ENCODE peak calls at places on chromosomes 1 and 21, in seven cellular contexts. One of them, this sample, is unnamed.

GRCh38 chr1:178529364-178530036 is 16.6 kb downstream of the TEX35 start:
- DNase-seq in mesendoderm: peak; percentile 28
- DNase-seq in IMR-90: no peak
- DNase-seq in H9: peak; percentile 56
- DNase-seq in mesenchymal stem cell: no peak
- DNase-seq in H1: no peak
- DNase-seq in neuronal stem cell: no peak
- DNase-seq in this sample: peak; percentile 28

GRCh38 chr1:60765204-60765603 is 317.2 kb upstream of the NFIA start:
- DNase-seq in mesendoderm: peak; percentile 70
- DNase-seq in IMR-90: no peak
- DNase-seq in H9: peak; percentile 45
- DNase-seq in mesenchymal stem cell: no peak
- DNase-seq in H1: peak; percentile 7
- DNase-seq in neuronal stem cell: no peak
- DNase-seq in this sample: peak; percentile 69

GRCh38 chr1:248841702-248842395 is 3.8 kb downstream of the ZNF672 start:
- DNase-seq in mesendoderm: peak; percentile 68
- DNase-seq in IMR-90: peak; percentile 65
- DNase-seq in H9: peak; percentile 71
- DNase-seq in mesenchymal stem cell: peak; percentile 64
- DNase-seq in H1: no peak
- DNase-seq in neuronal stem cell: peak; percentile 26
- DNase-seq in this sample: no peak

GRCh38 chr1:10640079-10640578 is 156.3 kb downstream of the CASZ1 start:
- DNase-seq in mesendoderm: no peak
- DNase-seq in IMR-90: no peak
- DNase-seq in H9: no peak
- DNase-seq in mesenchymal stem cell: no peak
- DNase-seq in H1: no peak
- DNase-seq in neuronal stem cell: no peak
- DNase-seq in this sample: no peak

GRCh38 chr1:164382384-164382783 is 176.6 kb upstream of the PBX1 start:
- DNase-seq in mesendoderm: peak; percentile 41
- DNase-seq in IMR-90: no peak
- DNase-seq in H9: no peak
- DNase-seq in mesenchymal stem cell: no peak
- DNase-seq in H1: no peak
- DNase-seq in neuronal stem cell: no peak
- DNase-seq in this sample: no peak

GRCh38 chr1:23200885-23201284 is 16.4 kb downstream of the HTR1D start:
- DNase-seq in mesendoderm: peak; percentile 48
- DNase-seq in IMR-90: no peak
- DNase-seq in H9: no peak
- DNase-seq in mesenchymal stem cell: no peak
- DNase-seq in H1: no peak
- DNase-seq in neuronal stem cell: no peak
- DNase-seq in this sample: no peak

GRCh38 chr1:218874313-218874712 is 299.4 kb upstream of the LYPLAL1 start:
- DNase-seq in mesendoderm: no peak
- DNase-seq in IMR-90: peak; percentile 94
- DNase-seq in H9: no peak
- DNase-seq in mesenchymal stem cell: peak; percentile 85
- DNase-seq in H1: no peak
- DNase-seq in neuronal stem cell: no peak
- DNase-seq in this sample: peak; percentile 3

GRCh38 chr1:229848762-229849677 is 218.0 kb upstream of the GALNT2 start:
- DNase-seq in mesendoderm: peak; percentile 54
- DNase-seq in IMR-90: peak; percentile 26
- DNase-seq in H9: no peak
- DNase-seq in mesenchymal stem cell: peak; percentile 16
- DNase-seq in H1: no peak
- DNase-seq in neuronal stem cell: no peak
- DNase-seq in this sample: peak; percentile 12

GRCh38 chr21:43775795-43776430 is at the start of gene CSTB:
- DNase-seq in mesendoderm: peak; percentile 82
- DNase-seq in IMR-90: peak; percentile 38
- DNase-seq in H9: peak; percentile 88
- DNase-seq in mesenchymal stem cell: peak; percentile 71
- DNase-seq in H1: no peak
- DNase-seq in neuronal stem cell: no peak
- DNase-seq in this sample: peak; percentile 56

GRCh38 chr1:200453544-200453905 is 43.7 kb upstream of the ZNF281 start:
- DNase-seq in mesendoderm: no peak
- DNase-seq in IMR-90: no peak
- DNase-seq in H9: no peak
- DNase-seq in mesenchymal stem cell: no peak
- DNase-seq in H1: no peak
- DNase-seq in neuronal stem cell: no peak
- DNase-seq in this sample: no peak

GRCh38 chr21:37877171-37877570 is 39.1 kb downstream of the KCNJ6 start:
- DNase-seq in mesendoderm: no peak
- DNase-seq in IMR-90: peak; percentile 70
- DNase-seq in H9: no peak
- DNase-seq in mesenchymal stem cell: peak; percentile 74
- DNase-seq in H1: no peak
- DNase-seq in neuronal stem cell: no peak
- DNase-seq in this sample: peak; percentile 37

GRCh38 chr1:8193840-8194406 is 124.0 kb upstream of the SLC45A1 start:
- DNase-seq in mesendoderm: no peak
- DNase-seq in IMR-90: no peak
- DNase-seq in H9: no peak
- DNase-seq in mesenchymal stem cell: no peak
- DNase-seq in H1: no peak
- DNase-seq in neuronal stem cell: no peak
- DNase-seq in this sample: no peak

GRCh38 chr1:17184161-17184665 is 20.7 kb upstream of the PADI1 start:
- DNase-seq in mesendoderm: no peak
- DNase-seq in IMR-90: no peak
- DNase-seq in H9: no peak
- DNase-seq in mesenchymal stem cell: no peak
- DNase-seq in H1: no peak
- DNase-seq in neuronal stem cell: no peak
- DNase-seq in this sample: no peak

GRCh38 chr21:27464643-27465042 is 497.8 kb upstream of the ADAMTS5 start:
- DNase-seq in mesendoderm: no peak
- DNase-seq in IMR-90: no peak
- DNase-seq in H9: no peak
- DNase-seq in mesenchymal stem cell: no peak
- DNase-seq in H1: no peak
- DNase-seq in neuronal stem cell: no peak
- DNase-seq in this sample: no peak

GRCh38 chr1:46036894-46037596 is 95.4 kb downstream of the PIK3R3 start:
- DNase-seq in mesendoderm: peak; percentile 85
- DNase-seq in IMR-90: peak; percentile 77
- DNase-seq in H9: peak; percentile 88
- DNase-seq in mesenchymal stem cell: peak; percentile 79
- DNase-seq in H1: peak; percentile 76
- DNase-seq in neuronal stem cell: peak; percentile 74
- DNase-seq in this sample: peak; percentile 95

GRCh38 chr1:20141001-20141400 is 1.9 kb downstream of the PLA2G2F start:
- DNase-seq in mesendoderm: no peak
- DNase-seq in IMR-90: no peak
- DNase-seq in H9: peak; percentile 19
- DNase-seq in mesenchymal stem cell: no peak
- DNase-seq in H1: no peak
- DNase-seq in neuronal stem cell: no peak
- DNase-seq in this sample: no peak

GRCh38 chr1:163528710-163529348 is 207.1 kb downstream of the NUF2 start:
- DNase-seq in mesendoderm: peak; percentile 7
- DNase-seq in IMR-90: peak; percentile 15
- DNase-seq in H9: no peak
- DNase-seq in mesenchymal stem cell: peak; percentile 24
- DNase-seq in H1: no peak
- DNase-seq in neuronal stem cell: no peak
- DNase-seq in this sample: peak; percentile 61

GRCh38 chr1:157956754-157957153 is 36.7 kb upstream of the KIRREL1 start:
- DNase-seq in mesendoderm: no peak
- DNase-seq in IMR-90: no peak
- DNase-seq in H9: no peak
- DNase-seq in mesenchymal stem cell: no peak
- DNase-seq in H1: no peak
- DNase-seq in neuronal stem cell: no peak
- DNase-seq in this sample: no peak

GRCh38 chr1:241109039-241109438 is 248.0 kb downstream of the RGS7 start:
- DNase-seq in mesendoderm: no peak
- DNase-seq in IMR-90: no peak
- DNase-seq in H9: no peak
- DNase-seq in mesenchymal stem cell: no peak
- DNase-seq in H1: no peak
- DNase-seq in neuronal stem cell: no peak
- DNase-seq in this sample: no peak

DNA sequence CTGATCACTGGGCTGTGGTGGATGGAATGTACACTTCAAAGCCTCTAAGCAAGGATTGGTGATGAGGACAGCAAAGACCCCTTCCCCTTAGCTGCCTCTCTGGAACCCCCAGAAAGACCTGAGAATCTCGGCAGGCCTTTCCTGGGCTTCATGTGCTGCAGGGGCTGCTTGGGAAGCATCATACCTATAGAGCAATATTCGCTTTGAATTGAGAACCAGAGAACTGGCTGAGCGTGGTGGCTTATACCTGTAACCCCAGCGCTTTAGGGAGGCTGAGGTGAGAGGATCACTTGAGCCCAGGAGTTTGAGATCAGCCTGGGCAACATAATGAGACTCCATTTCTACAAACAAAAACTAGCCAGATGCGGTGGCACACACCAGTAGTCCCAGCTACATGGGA is 22.0 kb downstream of the CSF1 start:
- DNase-seq in mesendoderm: no peak
- DNase-seq in IMR-90: no peak
- DNase-seq in H9: no peak
- DNase-seq in mesenchymal stem cell: no peak
- DNase-seq in H1: no peak
- DNase-seq in neuronal stem cell: no peak
- DNase-seq in this sample: no peak
- H2BK120ac ChIP-seq in mesendoderm: no peak overlapping the region
- H2BK120ac ChIP-seq in IMR-90: peak overlapping the region; percentile 10
- H2BK120ac ChIP-seq in H9: no peak overlapping the region
- H2BK120ac ChIP-seq in mesenchymal stem cell: no peak overlapping the region
- H2BK120ac ChIP-seq in H1: no peak overlapping the region
- H2BK120ac ChIP-seq in neuronal stem cell: no peak overlapping the region
- H2BK120ac ChIP-seq in this sample: no peak overlapping the region

DNA sequence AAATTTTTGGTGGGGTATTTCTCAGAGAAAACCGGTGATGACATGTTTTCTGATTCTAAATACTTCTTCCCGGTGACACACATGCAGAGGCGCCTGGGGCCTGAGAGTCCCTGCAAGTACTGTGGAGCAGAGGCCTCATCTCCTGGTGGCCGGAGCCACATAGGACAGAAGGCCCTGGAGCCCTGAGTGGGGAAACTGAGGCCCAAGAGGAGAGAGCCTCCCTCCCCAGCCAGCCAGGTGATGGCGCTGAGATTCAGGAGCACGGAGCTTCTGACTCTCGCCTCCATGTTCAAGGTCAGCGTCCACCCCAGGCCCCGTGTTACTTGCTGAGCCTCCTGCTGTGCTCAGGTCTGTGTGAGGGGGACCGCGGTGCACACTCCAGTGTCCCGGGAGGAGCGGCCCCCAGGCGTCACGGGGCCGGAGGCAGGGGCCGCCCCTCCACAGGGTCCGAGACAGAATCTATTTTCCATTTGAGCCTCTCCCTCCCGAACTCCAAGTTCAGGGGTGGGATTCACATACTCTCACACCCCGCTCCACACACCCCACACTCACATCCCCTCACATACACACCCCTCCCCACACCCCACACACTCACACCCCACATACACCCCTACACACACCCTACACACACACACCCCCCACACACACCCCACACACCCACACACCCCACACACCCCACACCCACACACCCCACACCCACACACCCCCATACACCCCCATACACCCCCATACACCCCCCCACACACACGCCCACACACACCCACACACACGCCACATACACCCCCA is 43.8 kb downstream of the SLX9 start:
- DNase-seq in mesendoderm: no peak
- DNase-seq in IMR-90: no peak
- DNase-seq in H9: no peak
- DNase-seq in mesenchymal stem cell: no peak
- DNase-seq in H1: no peak
- DNase-seq in neuronal stem cell: no peak
- DNase-seq in this sample: peak; percentile 71
- H3K4me2 ChIP-seq in mesendoderm: no peak overlapping the region
- H3K4me2 ChIP-seq in IMR-90: no peak overlapping the region
- H3K4me2 ChIP-seq in H9: no peak overlapping the region
- H3K4me2 ChIP-seq in mesenchymal stem cell: no peak overlapping the region
- H3K4me2 ChIP-seq in H1: no peak overlapping the region
- H3K4me2 ChIP-seq in neuronal stem cell: no peak overlapping the region
- H3K4me2 ChIP-seq in this sample: no peak overlapping the region

GRCh38 chr1:87790756-87791155 is 462.1 kb downstream of the LMO4 start:
- DNase-seq in mesendoderm: no peak
- DNase-seq in IMR-90: no peak
- DNase-seq in H9: no peak
- DNase-seq in mesenchymal stem cell: no peak
- DNase-seq in H1: no peak
- DNase-seq in neuronal stem cell: no peak
- DNase-seq in this sample: no peak

GRCh38 chr1:87783315-87783714 is 454.6 kb downstream of the LMO4 start:
- DNase-seq in mesendoderm: no peak
- DNase-seq in IMR-90: no peak
- DNase-seq in H9: no peak
- DNase-seq in mesenchymal stem cell: no peak
- DNase-seq in H1: no peak
- DNase-seq in neuronal stem cell: no peak
- DNase-seq in this sample: no peak

GRCh38 chr1:87786861-87787548 is 458.3 kb downstream of the LMO4 start:
- DNase-seq in mesendoderm: peak; percentile 81
- DNase-seq in IMR-90: no peak
- DNase-seq in H9: no peak
- DNase-seq in mesenchymal stem cell: no peak
- DNase-seq in H1: no peak
- DNase-seq in neuronal stem cell: no peak
- DNase-seq in this sample: no peak

GRCh38 chr1:87787551-87787950 is 458.9 kb downstream of the LMO4 start:
- DNase-seq in mesendoderm: peak; percentile 63
- DNase-seq in IMR-90: peak; percentile 80
- DNase-seq in H9: no peak
- DNase-seq in mesenchymal stem cell: peak; percentile 10
- DNase-seq in H1: no peak
- DNase-seq in neuronal stem cell: no peak
- DNase-seq in this sample: peak; percentile 20

GRCh38 chr1:87786218-87786617 is 457.5 kb downstream of the LMO4 start:
- DNase-seq in mesendoderm: no peak
- DNase-seq in IMR-90: no peak
- DNase-seq in H9: no peak
- DNase-seq in mesenchymal stem cell: no peak
- DNase-seq in H1: no peak
- DNase-seq in neuronal stem cell: no peak
- DNase-seq in this sample: no peak
- H2BK120ac ChIP-seq in mesendoderm: no peak overlapping the region
- H2BK120ac ChIP-seq in IMR-90: no peak overlapping the region
- H2BK120ac ChIP-seq in H9: no peak overlapping the region
- H2BK120ac ChIP-seq in mesenchymal stem cell: no peak overlapping the region
- H2BK120ac ChIP-seq in H1: no peak overlapping the region
- H2BK120ac ChIP-seq in neuronal stem cell: no peak overlapping the region
- H2BK120ac ChIP-seq in this sample: no peak overlapping the region

GRCh38 chr21:15749045-15749867 is 19.5 kb downstream of the USP25 start:
- DNase-seq in mesendoderm: no peak
- DNase-seq in IMR-90: peak; percentile 49
- DNase-seq in H9: no peak
- DNase-seq in mesenchymal stem cell: peak; percentile 43
- DNase-seq in H1: no peak
- DNase-seq in neuronal stem cell: no peak
- DNase-seq in this sample: no peak
- H3K4me2 ChIP-seq in mesendoderm: no peak overlapping the region
- H3K4me2 ChIP-seq in IMR-90: no peak overlapping the region
- H3K4me2 ChIP-seq in H9: no peak overlapping the region
- H3K4me2 ChIP-seq in mesenchymal stem cell: no peak overlapping the region
- H3K4me2 ChIP-seq in H1: no peak overlapping the region
- H3K4me2 ChIP-seq in neuronal stem cell: no peak overlapping the region
- H3K4me2 ChIP-seq in this sample: no peak overlapping the region

This sample was measured in trophoblast cell.